ENCODE peak calls at places on chromosomes 3 and 15, in six cellular contexts. One of them, this sample, is unnamed. For H3K4me1, the result is how much of the 10 kb centered on the place peaks cover.

GRCh38 chr3:141123677-141124410 is 72.7 kb downstream of the SPSB4 start:
- DNase-seq in transverse colon: no peak
- DNase-seq in A549: no peak
- DNase-seq in stomach: no peak
- DNase-seq in tibial nerve: no peak
- DNase-seq in K562: no peak
- DNase-seq in this sample: peak

GRCh38 chr15:41334293-41335120 is 1.8 kb downstream of the NUSAP1 start:
- DNase-seq in transverse colon: no peak
- DNase-seq in A549: peak
- DNase-seq in stomach: no peak
- DNase-seq in tibial nerve: no peak
- DNase-seq in K562: no peak
- DNase-seq in this sample: peak

GRCh38 chr3:29949131-29949530 is 657.3 kb upstream of the TGFBR2 start:
- DNase-seq in transverse colon: no peak
- DNase-seq in A549: no peak
- DNase-seq in stomach: no peak
- DNase-seq in tibial nerve: no peak
- DNase-seq in K562: no peak
- DNase-seq in this sample: no peak

GRCh38 chr3:64987731-64988130 is 299.9 kb upstream of the ADAMTS9 start:
- DNase-seq in transverse colon: no peak
- DNase-seq in A549: no peak
- DNase-seq in stomach: no peak
- DNase-seq in tibial nerve: no peak
- DNase-seq in K562: no peak
- DNase-seq in this sample: no peak

GRCh38 chr3:126100688-126101301 is 16.9 kb upstream of the SLC41A3 start:
- DNase-seq in transverse colon: no peak
- DNase-seq in A549: no peak
- DNase-seq in stomach: no peak
- DNase-seq in tibial nerve: no peak
- DNase-seq in K562: no peak
- DNase-seq in this sample: no peak

GRCh38 chr3:60177726-60178125 is 1073.5 kb downstream of the FHIT start:
- DNase-seq in transverse colon: no peak
- DNase-seq in A549: no peak
- DNase-seq in stomach: no peak
- DNase-seq in tibial nerve: no peak
- DNase-seq in K562: no peak
- DNase-seq in this sample: no peak

GRCh38 chr3:107578091-107578490 is 55.3 kb downstream of the BBX start:
- DNase-seq in transverse colon: no peak
- DNase-seq in A549: no peak
- DNase-seq in stomach: no peak
- DNase-seq in tibial nerve: no peak
- DNase-seq in K562: no peak
- DNase-seq in this sample: no peak

GRCh38 chr15:70245932-70246622 is 148.4 kb upstream of the TLE3 start:
- DNase-seq in transverse colon: peak
- DNase-seq in A549: no peak
- DNase-seq in stomach: peak
- DNase-seq in tibial nerve: no peak
- DNase-seq in K562: no peak
- DNase-seq in this sample: peak

GRCh38 chr3:165532851-165533250 is 304.4 kb downstream of the BCHE start:
- DNase-seq in transverse colon: no peak
- DNase-seq in A549: no peak
- DNase-seq in stomach: no peak
- DNase-seq in tibial nerve: no peak
- DNase-seq in K562: no peak
- DNase-seq in this sample: no peak

GRCh38 chr3:180631317-180631716 is 29.4 kb downstream of the TTC14 start:
- DNase-seq in transverse colon: no peak
- DNase-seq in A549: no peak
- DNase-seq in stomach: no peak
- DNase-seq in tibial nerve: no peak
- DNase-seq in K562: no peak
- DNase-seq in this sample: no peak

GRCh38 chr3:60579734-60580133 is 671.5 kb downstream of the FHIT start:
- DNase-seq in transverse colon: no peak
- DNase-seq in A549: peak
- DNase-seq in stomach: no peak
- DNase-seq in tibial nerve: no peak
- DNase-seq in K562: no peak
- DNase-seq in this sample: no peak

GRCh38 chr3:126937533-126938432 is 45.1 kb upstream of the PLXNA1 start:
- DNase-seq in transverse colon: no peak
- DNase-seq in A549: no peak
- DNase-seq in stomach: no peak
- DNase-seq in tibial nerve: no peak
- DNase-seq in K562: no peak
- DNase-seq in this sample: no peak

GRCh38 chr15:44584162-44584749 is 47.3 kb downstream of the EIF3J start:
- DNase-seq in transverse colon: peak
- DNase-seq in A549: peak
- DNase-seq in stomach: peak
- DNase-seq in tibial nerve: no peak
- DNase-seq in K562: no peak
- DNase-seq in this sample: no peak

GRCh38 chr3:2137651-2138050 is 39.0 kb downstream of the CNTN4 start:
- DNase-seq in transverse colon: peak
- DNase-seq in A549: no peak
- DNase-seq in stomach: no peak
- DNase-seq in tibial nerve: no peak
- DNase-seq in K562: no peak
- DNase-seq in this sample: no peak

GRCh38 chr15:54519577-54519976 is 541.3 kb downstream of the UNC13C start:
- DNase-seq in transverse colon: no peak
- DNase-seq in A549: no peak
- DNase-seq in stomach: no peak
- DNase-seq in tibial nerve: no peak
- DNase-seq in K562: no peak
- DNase-seq in this sample: no peak

GRCh38 chr3:85387913-85388510 is 429.2 kb downstream of the CADM2 start:
- DNase-seq in transverse colon: no peak
- DNase-seq in A549: no peak
- DNase-seq in stomach: no peak
- DNase-seq in tibial nerve: no peak
- DNase-seq in K562: no peak
- DNase-seq in this sample: no peak

GRCh38 chr3:58521002-58521670 is 15.9 kb downstream of the ACOX2 start:
- DNase-seq in transverse colon: no peak
- DNase-seq in A549: no peak
- DNase-seq in stomach: no peak
- DNase-seq in tibial nerve: no peak
- DNase-seq in K562: peak
- DNase-seq in this sample: no peak

GRCh38 chr3:97970929-97971460 is 1.2 kb downstream of the RIOX2 start:
- DNase-seq in transverse colon: no peak
- DNase-seq in A549: no peak
- DNase-seq in stomach: no peak
- DNase-seq in tibial nerve: no peak
- DNase-seq in K562: no peak
- DNase-seq in this sample: no peak

GRCh38 chr15:82921242-82921641 is 31.3 kb downstream of the HOMER2 start:
- DNase-seq in transverse colon: no peak
- DNase-seq in A549: no peak
- DNase-seq in stomach: peak
- DNase-seq in tibial nerve: no peak
- DNase-seq in K562: no peak
- DNase-seq in this sample: no peak

GRCh38 chr3:126109146-126109859 is 25.4 kb upstream of the SLC41A3 start:
- DNase-seq in transverse colon: no peak
- DNase-seq in A549: no peak
- DNase-seq in stomach: no peak
- DNase-seq in tibial nerve: no peak
- DNase-seq in K562: no peak
- DNase-seq in this sample: no peak

GRCh38 chr3:129560931-129561594 is 18.1 kb downstream of the H1-8 start:
- DNase-seq in transverse colon: peak
- DNase-seq in A549: peak
- DNase-seq in stomach: peak
- DNase-seq in tibial nerve: peak
- DNase-seq in K562: no peak
- DNase-seq in this sample: peak

GRCh38 chr3:67381667-67382272 is 272.6 kb downstream of the SUCLG2 start:
- DNase-seq in transverse colon: no peak
- DNase-seq in A549: peak
- DNase-seq in stomach: no peak
- DNase-seq in tibial nerve: peak
- DNase-seq in K562: peak
- DNase-seq in this sample: no peak

GRCh38 chr15:91471410-91471993 is 371.4 kb downstream of the SV2B start:
- DNase-seq in transverse colon: no peak
- DNase-seq in A549: no peak
- DNase-seq in stomach: no peak
- DNase-seq in tibial nerve: no peak
- DNase-seq in K562: peak
- DNase-seq in this sample: no peak

GRCh38 chr15:99257107-99257750 is 5.9 kb downstream of the LRRC28 start:
- DNase-seq in transverse colon: no peak
- DNase-seq in A549: no peak
- DNase-seq in stomach: no peak
- DNase-seq in tibial nerve: no peak
- DNase-seq in K562: no peak
- DNase-seq in this sample: no peak
- TF ChIP-seq EP300 in transverse colon: no peak
- TF ChIP-seq EP300 in A549: no peak
- TF ChIP-seq EP300 in stomach: no peak
- TF ChIP-seq EP300 in tibial nerve: no peak
- TF ChIP-seq EP300 in K562: no peak
- TF ChIP-seq EP300 in this sample: no peak

DNA sequence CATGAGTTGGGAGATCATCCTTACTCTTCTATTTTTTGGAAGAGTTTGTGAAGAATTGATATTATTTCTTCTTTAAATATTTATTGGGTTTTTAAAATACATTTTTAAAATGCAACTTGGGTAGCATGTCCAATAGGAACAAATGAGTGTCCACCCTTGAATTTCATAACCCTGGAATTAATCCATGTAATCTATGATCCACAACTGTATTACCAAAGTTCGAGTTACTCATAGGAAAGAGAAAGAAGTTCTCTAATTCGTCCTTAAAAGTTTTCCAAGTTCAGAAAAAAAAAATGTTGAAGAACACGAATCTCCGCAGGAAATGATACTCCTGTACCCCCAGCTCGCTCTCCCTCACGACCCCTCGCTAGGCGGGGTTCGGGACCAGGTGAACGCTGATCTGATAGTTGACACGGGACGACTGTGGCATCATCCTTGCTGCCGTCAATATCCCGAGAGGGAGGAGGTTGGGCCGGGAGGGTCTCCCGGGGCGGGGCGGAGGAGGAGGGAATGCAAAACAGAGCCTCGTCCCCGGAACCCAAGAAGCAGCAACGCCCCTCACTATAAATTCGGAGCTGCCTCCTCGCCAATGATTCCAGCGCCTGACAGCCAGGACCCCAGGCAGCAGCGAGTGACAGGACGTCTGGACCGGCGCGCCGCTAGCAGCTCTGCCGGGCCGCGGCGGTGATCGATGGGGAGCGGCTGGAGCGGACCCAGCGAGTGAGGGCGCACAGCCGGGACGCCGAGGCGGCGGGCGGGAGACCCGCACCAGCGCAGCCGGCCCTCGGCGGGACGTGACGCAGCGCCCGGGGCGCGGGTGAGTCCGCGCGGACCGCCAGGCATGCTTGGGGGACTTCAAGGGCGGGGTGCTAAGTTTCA is at the start of gene AGTR1:
- DNase-seq in transverse colon: peak
- DNase-seq in A549: peak
- DNase-seq in stomach: peak
- DNase-seq in tibial nerve: peak
- DNase-seq in K562: no peak
- DNase-seq in this sample: peak
- TF ChIP-seq POLR2A in transverse colon: no peak
- TF ChIP-seq POLR2A in A549: peak
- TF ChIP-seq POLR2A in stomach: no peak
- TF ChIP-seq POLR2A in tibial nerve: peak
- TF ChIP-seq POLR2A in K562: no peak
- TF ChIP-seq POLR2A in this sample: peak

DNA sequence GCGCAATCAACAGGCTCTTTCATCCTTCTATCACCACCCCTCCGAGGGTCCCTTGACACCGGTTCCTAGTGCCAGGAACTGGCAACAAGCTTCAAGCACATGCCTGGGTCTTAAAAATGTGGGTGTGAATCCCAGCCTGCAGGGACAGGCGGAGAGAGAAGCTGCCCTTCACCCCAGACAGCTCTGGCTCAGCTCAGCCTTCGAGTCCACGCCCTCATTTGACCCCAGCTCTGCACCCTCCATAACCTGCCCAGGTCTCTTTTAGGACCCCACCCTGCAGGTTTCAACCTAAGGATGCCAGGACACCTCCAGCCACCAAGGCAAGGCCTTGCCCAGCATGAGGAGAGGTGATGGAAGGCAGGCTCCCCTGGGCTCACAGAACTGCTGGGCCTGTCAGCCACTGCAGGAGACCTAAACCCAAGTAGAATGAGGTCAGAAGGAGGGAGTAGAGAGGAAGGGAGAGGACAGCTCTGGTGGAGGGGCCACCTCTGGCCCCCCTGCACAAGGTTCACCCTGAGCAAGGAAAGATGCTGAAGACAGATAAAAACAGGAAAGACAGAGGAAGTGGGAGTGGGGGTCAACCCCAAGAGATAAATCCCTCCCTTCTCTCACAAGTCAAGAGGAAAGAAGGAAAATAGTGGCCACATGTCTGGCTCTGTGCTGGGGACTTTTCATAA is 2.6 kb upstream of the LOXL1 start:
- DNase-seq in transverse colon: no peak
- DNase-seq in A549: no peak
- DNase-seq in stomach: no peak
- DNase-seq in tibial nerve: no peak
- DNase-seq in K562: no peak
- DNase-seq in this sample: no peak
- H3K4me1 ChIP-seq in transverse colon: under half
- H3K4me1 ChIP-seq in A549: under half
- H3K4me1 ChIP-seq in stomach: half or more
- H3K4me1 ChIP-seq in tibial nerve: under half
- H3K4me1 ChIP-seq in K562: under half
- H3K4me1 ChIP-seq in this sample: half or more

GRCh38 chr3:194129581-194130133 is 6.3 kb upstream of the HES1 start:
- DNase-seq in transverse colon: peak
- DNase-seq in A549: no peak
- DNase-seq in stomach: no peak
- DNase-seq in tibial nerve: no peak
- DNase-seq in K562: no peak
- DNase-seq in this sample: no peak

GRCh38 chr3:194128202-194128907 is 7.6 kb upstream of the HES1 start:
- DNase-seq in transverse colon: no peak
- DNase-seq in A549: no peak
- DNase-seq in stomach: no peak
- DNase-seq in tibial nerve: no peak
- DNase-seq in K562: no peak
- DNase-seq in this sample: no peak

GRCh38 chr3:194130211-194130610 is 5.7 kb upstream of the HES1 start:
- DNase-seq in transverse colon: no peak
- DNase-seq in A549: no peak
- DNase-seq in stomach: no peak
- DNase-seq in tibial nerve: no peak
- DNase-seq in K562: no peak
- DNase-seq in this sample: no peak

GRCh38 chr3:194132465-194133358 is 3.2 kb upstream of the HES1 start:
- DNase-seq in transverse colon: no peak
- DNase-seq in A549: peak
- DNase-seq in stomach: no peak
- DNase-seq in tibial nerve: no peak
- DNase-seq in K562: no peak
- DNase-seq in this sample: no peak

GRCh38 chr3:194130807-194131589 is 5.0 kb upstream of the HES1 start:
- DNase-seq in transverse colon: peak
- DNase-seq in A549: peak
- DNase-seq in stomach: peak
- DNase-seq in tibial nerve: no peak
- DNase-seq in K562: no peak
- DNase-seq in this sample: no peak
- TF ChIP-seq EP300 in transverse colon: no peak
- TF ChIP-seq EP300 in A549: no peak
- TF ChIP-seq EP300 in stomach: no peak
- TF ChIP-seq EP300 in tibial nerve: no peak
- TF ChIP-seq EP300 in K562: no peak
- TF ChIP-seq EP300 in this sample: no peak

This sample was measured in suprapubic skin.